ENCODE peak calls at places on chromosomes 13 and 19, in five cellular contexts. F is ELR, H is fibroblast of mammary gland, B is A172, G is NCI-H748 treated with DMSO at 0.1 percent for 48 hours. X is an unnamed sample.

GRCh38 chr19:35655600-35655999 is 7.5 kb downstream of the COX6B1 start:
- DNase-seq in F (no peak), H (no peak), B (no peak), G (no peak), X (no peak)

GRCh38 chr19:2372076-2372612 is 12.1 kb downstream of the TMPRSS9 start:
- DNase-seq in F (peak; percentile 35), H (no peak), B (no peak), G (no peak), X (no peak)

GRCh38 chr19:37519890-37520289 is 13.2 kb downstream of the ZNF793 start:
- DNase-seq in F (peak; percentile 37), H (peak; percentile 14), B (peak; percentile 39), G (no peak), X (no peak)

GRCh38 chr13:109672545-109672944 is 113.8 kb downstream of the IRS2 start:
- DNase-seq in F (peak; percentile 44), H (no peak), B (peak; percentile 69), G (no peak), X (no peak)

GRCh38 chr19:29680447-29680846 is 15.2 kb downstream of the PLEKHF1 start:
- DNase-seq in F (peak; percentile 17), H (no peak), B (no peak), G (no peak), X (peak; percentile 50)

GRCh38 chr19:38209671-38210457 is 14.2 kb downstream of the DPF1 start:
- DNase-seq in F (peak; percentile 40), H (peak; percentile 44), B (no peak), G (peak; percentile 44), X (peak; percentile 91)

GRCh38 chr13:102781591-102781990 is 8.0 kb upstream of the TEX30 start:
- DNase-seq in F (no peak), H (no peak), B (no peak), G (no peak), X (no peak)

GRCh38 chr19:33862991-33863390 is 66.3 kb downstream of the KCTD15 start:
- DNase-seq in F (no peak), H (no peak), B (no peak), G (no peak), X (no peak)

GRCh38 chr13:82850644-82851043 is 1031.6 kb downstream of the SLITRK1 start:
- DNase-seq in F (no peak), H (no peak), B (no peak), G (no peak), X (no peak)

GRCh38 chr19:29678484-29679106 is 13.3 kb downstream of the PLEKHF1 start:
- DNase-seq in F (no peak), H (peak; percentile 54), B (no peak), G (no peak), X (peak; percentile 49)